ENCODE peak calls at places on chromosomes 13 and 19, in four cellular contexts. I is thoracic aorta, B is GM13977, R is upper lobe of right lung. J is an unnamed sample.

GRCh38 chr13:27654816-27655215 is 33.1 kb downstream of the POLR1D start:
- DNase-seq in I (no peak), B (no peak), R (no peak), J (no peak)

GRCh38 chr19:311813-312261 is 20.6 kb upstream of the PLPP2 start:
- DNase-seq in I (no peak), B (no peak), R (peak), J (no peak)

GRCh38 chr13:49938274-49938673 is 2.1 kb upstream of the SPRYD7 start:
- DNase-seq in I (no peak), B (no peak), R (no peak), J (no peak)

GRCh38 chr13:40211586-40211968 is 454.9 kb downstream of the FOXO1 start:
- DNase-seq in I (no peak), B (no peak), R (no peak), J (no peak)

GRCh38 chr13:79423801-79424642 is 18.0 kb upstream of the RBM26 start:
- DNase-seq in I (no peak), B (peak), R (no peak), J (peak)

GRCh38 chr13:97921146-97921776 is 32.2 kb upstream of the IPO5 start:
- DNase-seq in I (no peak), B (no peak), R (no peak), J (no peak)

GRCh38 chr13:81987159-81987558 is 1646.2 kb upstream of the SPRY2 start:
- DNase-seq in I (no peak), B (no peak), R (no peak), J (no peak)

GRCh38 chr19:49216076-49216475 is 58.5 kb downstream of the TRPM4 start:
- DNase-seq in I (no peak), B (no peak), R (no peak), J (no peak)

GRCh38 chr19:15180451-15181390 is 20.1 kb downstream of the NOTCH3 start:
- DNase-seq in I (no peak), B (no peak), R (peak), J (no peak)

GRCh38 chr19:13215572-13216380 is 65.6 kb downstream of the IER2 start:
- DNase-seq in I (no peak), B (no peak), R (no peak), J (no peak)

GRCh38 chr19:35468637-35469036 is 20.6 kb downstream of the FFAR2 start:
- DNase-seq in I (no peak), B (peak), R (peak), J (peak)

GRCh38 chr13:36163809-36164308 is 32.7 kb upstream of the DCLK1 start:
- DNase-seq in I (no peak), B (no peak), R (peak), J (no peak)

GRCh38 chr13:103078145-103078544 is 11.9 kb upstream of the SLC10A2 start:
- DNase-seq in I (no peak), B (no peak), R (no peak), J (no peak)

DNA sequence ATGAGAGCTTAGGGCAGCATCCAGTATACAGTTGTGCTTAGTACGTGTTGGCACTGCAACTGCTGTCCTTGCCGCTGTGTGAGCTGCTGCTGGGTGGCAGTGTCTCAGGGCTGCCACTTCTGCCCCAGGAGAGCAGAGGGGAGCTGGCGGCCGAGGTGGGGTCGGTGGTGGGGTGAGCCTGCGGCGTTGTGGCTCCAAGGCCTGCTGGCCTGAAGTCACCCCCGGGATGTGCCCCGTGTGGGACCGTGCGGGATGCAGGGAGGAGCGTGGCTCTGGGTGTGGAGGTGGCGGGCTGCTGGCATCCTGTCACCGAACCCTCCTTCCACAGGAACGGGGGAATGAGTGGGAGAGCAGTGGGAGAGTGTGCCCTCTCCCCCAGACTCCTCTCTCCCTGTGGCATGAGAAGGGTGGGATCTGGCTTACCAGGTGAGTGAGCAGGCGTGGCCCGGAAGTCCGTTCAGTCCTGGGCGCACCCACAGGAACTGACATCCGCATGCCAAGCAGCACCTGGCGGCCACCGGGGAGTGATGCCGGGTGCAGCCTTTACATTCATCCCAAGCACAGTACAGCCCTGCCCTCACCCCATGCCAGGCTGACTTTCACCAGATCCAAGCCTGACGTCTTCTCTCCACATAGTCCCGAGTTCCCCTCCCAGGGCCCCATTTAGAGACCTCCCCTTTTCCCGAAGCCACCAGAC is 26.5 kb downstream of the MCF2L start:
- DNase-seq in I (no peak), B (no peak), R (no peak), J (no peak)
- TF ChIP-seq CTCF in I (no peak), B (no peak), R (no peak), J (no peak)

DNA sequence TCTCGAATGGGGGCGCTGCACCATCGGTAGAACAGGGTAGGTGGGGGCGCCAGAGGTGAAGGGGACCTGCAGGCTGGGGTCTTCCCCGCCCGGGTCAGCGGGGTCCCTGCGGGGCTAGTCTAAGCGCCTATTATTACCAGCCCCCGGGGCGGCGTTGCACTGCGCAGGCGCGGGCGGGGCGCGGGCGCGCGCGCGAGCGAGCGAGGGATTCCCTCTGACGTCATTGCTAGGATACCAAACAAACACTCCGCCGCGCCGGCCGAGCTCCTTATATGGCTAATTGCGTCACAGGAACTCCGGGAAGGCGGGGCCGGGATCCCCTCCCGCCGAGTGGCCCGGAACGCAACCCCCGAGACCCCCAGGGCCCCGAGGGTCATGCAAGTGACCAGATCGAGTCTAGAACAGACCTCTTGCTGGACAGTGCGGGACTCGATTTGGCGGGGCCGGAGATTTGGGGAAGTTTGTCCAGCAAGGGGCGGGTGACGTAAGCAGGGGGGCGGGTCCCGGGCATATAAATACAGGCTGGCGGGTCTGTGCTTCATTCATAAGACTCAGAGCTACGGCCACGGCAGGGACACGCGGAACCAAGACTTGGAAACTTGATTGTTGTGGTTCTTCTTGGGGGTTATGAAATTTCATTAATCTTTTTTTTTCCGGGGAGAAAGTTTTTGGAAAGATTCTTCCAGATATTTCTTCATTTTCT is at the start of gene FOSB:
- DNase-seq in I (peak), B (peak), R (peak), J (peak)
- TF ChIP-seq CTCF in I (no peak), B (no peak), R (no peak), J (no peak)

DNA sequence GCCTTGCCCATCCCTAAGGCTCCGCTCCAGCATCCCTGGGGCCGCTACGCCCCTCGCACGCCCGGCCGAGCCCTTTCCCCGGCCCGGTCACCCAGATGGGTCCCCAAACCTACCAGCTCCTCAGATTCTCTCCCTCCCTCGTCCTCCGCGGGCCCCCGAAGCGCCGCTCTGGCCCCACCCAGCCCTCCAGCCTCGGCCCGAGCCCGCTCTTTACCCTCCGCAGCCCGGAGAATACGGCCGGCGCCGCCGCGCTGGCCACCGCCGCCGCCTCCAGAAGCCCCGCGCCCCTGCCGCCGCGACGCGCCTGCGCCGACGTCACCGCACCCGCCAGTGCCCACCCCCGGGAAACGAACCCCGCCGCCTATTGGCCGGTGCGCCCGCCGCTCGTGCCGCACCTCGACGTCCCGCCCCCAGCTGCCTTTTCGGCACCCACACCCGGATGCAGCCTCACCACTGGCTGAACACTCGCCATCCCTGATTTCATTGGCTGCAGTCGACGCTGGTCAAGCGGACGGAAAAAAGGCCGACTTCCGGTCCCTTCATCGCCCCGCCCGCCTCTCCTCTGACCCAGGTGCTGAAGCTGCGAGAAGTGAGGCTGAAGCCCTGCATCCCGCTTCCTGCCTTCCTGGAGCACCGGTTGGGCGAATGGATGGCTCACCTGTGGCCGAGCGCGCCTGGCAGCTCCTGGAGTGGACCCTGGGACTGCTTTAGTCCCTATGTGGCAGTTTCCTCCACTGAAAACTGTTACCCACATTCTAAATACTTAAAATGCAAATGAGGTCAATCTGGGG is at the start of gene DAPK3:
- DNase-seq in I (peak), B (peak), R (peak), J (peak)
- TF ChIP-seq CTCF in I (no peak), B (no peak), R (no peak), J (no peak)

DNA sequence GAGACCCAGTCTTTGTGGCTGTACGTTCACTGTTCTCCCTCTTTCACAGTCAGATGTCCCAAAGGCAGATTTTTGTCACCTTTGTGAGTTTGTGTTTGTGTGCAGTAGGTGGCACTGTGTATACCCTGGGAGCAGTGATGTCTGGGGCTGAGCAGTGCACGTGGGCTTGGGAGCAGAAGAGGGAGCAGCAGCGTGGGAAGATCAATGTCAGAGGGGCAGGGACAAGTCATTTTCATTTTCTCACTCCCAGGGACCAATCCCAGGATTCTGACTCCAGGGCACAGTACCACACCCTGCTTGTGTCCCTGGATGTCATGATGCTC is 2.0 kb upstream of the PSG6 start:
- DNase-seq in I (no peak), B (no peak), R (no peak), J (no peak)
- TF ChIP-seq CTCF in I (no peak), B (no peak), R (no peak), J (no peak)

GRCh38 chr19:33406521-33407139 is 33.1 kb downstream of the CEBPG start:
- DNase-seq in I (peak), B (peak), R (peak), J (peak)

GRCh38 chr19:33405491-33406461 is 32.3 kb downstream of the CEBPG start:
- DNase-seq in I (no peak), B (no peak), R (peak), J (peak)

GRCh38 chr19:33408116-33408515 is 34.6 kb downstream of the CEBPG start:
- DNase-seq in I (no peak), B (no peak), R (no peak), J (no peak)

GRCh38 chr19:33407716-33408115 is 34.2 kb downstream of the CEBPG start:
- DNase-seq in I (no peak), B (no peak), R (no peak), J (no peak)

GRCh38 chr19:33407140-33407551 is 33.6 kb downstream of the CEBPG start:
- DNase-seq in I (no peak), B (no peak), R (peak), J (no peak)
- TF ChIP-seq CTCF in I (peak), B (no peak), R (peak), J (no peak)

J was measured in GM13976.